ENCODE peak calls at places on chromosome 15, in four cellular contexts. One of them, this sample, is unnamed. For H3K27me3, the result is how much of the 10 kb centered on the place peaks cover.

GRCh38 chr15:31975446-31976229 is 54.7 kb upstream of the CHRNA7 start:
- DNase-seq in colonic mucosa: peak
- DNase-seq in IMR-90: no peak
- DNase-seq in endodermal cell: peak
- DNase-seq in this sample: no peak

GRCh38 chr15:69586721-69587120 is 134.1 kb downstream of the RPLP1 start:
- DNase-seq in colonic mucosa: no peak
- DNase-seq in IMR-90: no peak
- DNase-seq in endodermal cell: no peak
- DNase-seq in this sample: no peak

GRCh38 chr15:33150993-33151392 is 43.5 kb downstream of the FMN1 start:
- DNase-seq in colonic mucosa: no peak
- DNase-seq in IMR-90: no peak
- DNase-seq in endodermal cell: no peak
- DNase-seq in this sample: no peak

GRCh38 chr15:42270996-42271395 is 2.0 kb upstream of the GANC start:
- DNase-seq in colonic mucosa: no peak
- DNase-seq in IMR-90: no peak
- DNase-seq in endodermal cell: no peak
- DNase-seq in this sample: no peak

GRCh38 chr15:72365844-72366243 is 10.0 kb downstream of the HEXA start:
- DNase-seq in colonic mucosa: no peak
- DNase-seq in IMR-90: no peak
- DNase-seq in endodermal cell: no peak
- DNase-seq in this sample: no peak

GRCh38 chr15:101469520-101470288 is 19.8 kb downstream of the PCSK6 start:
- DNase-seq in colonic mucosa: no peak
- DNase-seq in IMR-90: no peak
- DNase-seq in endodermal cell: peak
- DNase-seq in this sample: no peak

GRCh38 chr15:70474682-70475438 is 288.5 kb downstream of the UACA start:
- DNase-seq in colonic mucosa: no peak
- DNase-seq in IMR-90: peak
- DNase-seq in endodermal cell: no peak
- DNase-seq in this sample: no peak

GRCh38 chr15:86629957-86630356 is 550.3 kb downstream of the AGBL1 start:
- DNase-seq in colonic mucosa: no peak
- DNase-seq in IMR-90: no peak
- DNase-seq in endodermal cell: no peak
- DNase-seq in this sample: no peak

GRCh38 chr15:42084465-42085235 is 9.7 kb downstream of the PLA2G4D start:
- DNase-seq in colonic mucosa: peak
- DNase-seq in IMR-90: peak
- DNase-seq in endodermal cell: peak
- DNase-seq in this sample: peak

GRCh38 chr15:61935493-61935892 is 124.8 kb downstream of the VPS13C start:
- DNase-seq in colonic mucosa: no peak
- DNase-seq in IMR-90: no peak
- DNase-seq in endodermal cell: no peak
- DNase-seq in this sample: no peak

GRCh38 chr15:41796457-41796856 is 22.2 kb downstream of the MAPKBP1 start:
- DNase-seq in colonic mucosa: no peak
- DNase-seq in IMR-90: peak
- DNase-seq in endodermal cell: no peak
- DNase-seq in this sample: no peak

GRCh38 chr15:57485869-57486268 is 105.8 kb upstream of the MYZAP start:
- DNase-seq in colonic mucosa: no peak
- DNase-seq in IMR-90: peak
- DNase-seq in endodermal cell: peak
- DNase-seq in this sample: peak

GRCh38 chr15:83066034-83066760 is 855 bp downstream of the BTBD1 start:
- DNase-seq in colonic mucosa: peak
- DNase-seq in IMR-90: no peak
- DNase-seq in endodermal cell: peak
- DNase-seq in this sample: no peak

GRCh38 chr15:96333194-96334016 is 2.9 kb downstream of the NR2F2 start:
- DNase-seq in colonic mucosa: peak
- DNase-seq in IMR-90: no peak
- DNase-seq in endodermal cell: peak
- DNase-seq in this sample: no peak

GRCh38 chr15:31792611-31793199 is 237.6 kb upstream of the CHRNA7 start:
- DNase-seq in colonic mucosa: no peak
- DNase-seq in IMR-90: no peak
- DNase-seq in endodermal cell: no peak
- DNase-seq in this sample: no peak

GRCh38 chr15:69701198-69701597 is 248.6 kb downstream of the RPLP1 start:
- DNase-seq in colonic mucosa: no peak
- DNase-seq in IMR-90: no peak
- DNase-seq in endodermal cell: no peak
- DNase-seq in this sample: no peak

GRCh38 chr15:82312611-82313349 is 36.5 kb downstream of the GOLGA6L10 start:
- DNase-seq in colonic mucosa: no peak
- DNase-seq in IMR-90: peak
- DNase-seq in endodermal cell: peak
- DNase-seq in this sample: no peak

GRCh38 chr15:41559489-41560177 is 621 bp downstream of the TYRO3 start:
- DNase-seq in colonic mucosa: peak
- DNase-seq in IMR-90: no peak
- DNase-seq in endodermal cell: peak
- DNase-seq in this sample: no peak

DNA sequence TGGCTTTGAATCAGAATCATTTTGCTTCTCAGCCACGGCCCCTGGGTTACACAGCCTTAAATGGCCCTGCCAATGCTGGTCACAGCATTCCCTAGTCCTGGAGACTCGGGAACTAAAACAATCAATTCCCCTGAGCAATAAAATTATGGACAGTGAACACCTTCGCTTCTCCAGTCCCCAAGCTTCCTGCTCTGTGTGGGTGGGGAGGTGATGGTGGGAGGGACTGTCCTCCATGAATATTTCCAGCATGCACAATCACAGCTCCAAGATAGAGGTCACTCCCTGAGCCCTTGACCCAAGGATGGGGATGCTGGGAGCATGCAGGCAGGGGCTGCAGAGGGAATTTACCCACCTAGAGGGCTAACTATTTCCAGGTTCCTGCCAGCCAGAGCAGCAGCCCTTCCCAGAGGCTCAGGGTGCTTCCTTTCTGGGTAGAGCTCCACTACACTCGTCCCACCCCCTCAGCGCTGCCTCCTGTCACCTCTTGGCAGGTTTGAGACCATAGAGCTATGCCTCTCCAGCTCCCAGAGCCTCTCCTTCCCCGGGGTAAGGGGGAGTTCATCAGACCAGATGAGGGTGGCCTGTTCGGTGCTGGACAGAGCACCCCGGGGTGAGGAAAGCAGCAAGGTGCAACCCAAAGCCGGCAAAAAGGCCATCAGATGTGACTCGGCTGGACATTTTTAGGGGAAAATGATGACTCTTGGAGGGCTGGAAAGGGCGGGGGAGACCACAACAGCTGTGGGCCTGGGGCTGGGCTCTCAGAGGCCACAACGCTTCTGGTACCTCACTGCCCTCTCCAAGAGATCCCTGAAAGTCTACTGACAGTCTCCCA is 14.5 kb upstream of the CCDC33 start:
- DNase-seq in colonic mucosa: no peak
- DNase-seq in IMR-90: no peak
- DNase-seq in endodermal cell: no peak
- DNase-seq in this sample: no peak
- H3K9ac ChIP-seq in colonic mucosa: no peak
- H3K9ac ChIP-seq in IMR-90: no peak
- H3K9ac ChIP-seq in endodermal cell: no peak
- H3K9ac ChIP-seq in this sample: no peak

GRCh38 chr15:91380114-91380513 is 280.1 kb downstream of the SV2B start:
- DNase-seq in colonic mucosa: no peak
- DNase-seq in IMR-90: no peak
- DNase-seq in endodermal cell: no peak
- DNase-seq in this sample: no peak
- H3K27me3 ChIP-seq in colonic mucosa: under half
- H3K27me3 ChIP-seq in IMR-90: under half
- H3K27me3 ChIP-seq in endodermal cell: under half
- H3K27me3 ChIP-seq in this sample: under half

GRCh38 chr15:34987623-34987981 is 485 bp downstream of the ZNF770 start:
- DNase-seq in colonic mucosa: peak
- DNase-seq in IMR-90: no peak
- DNase-seq in endodermal cell: no peak
- DNase-seq in this sample: no peak

GRCh38 chr15:34987182-34987488 is 952 bp downstream of the ZNF770 start:
- DNase-seq in colonic mucosa: no peak
- DNase-seq in IMR-90: no peak
- DNase-seq in endodermal cell: no peak
- DNase-seq in this sample: no peak

GRCh38 chr15:34987982-34988873 is at the start of gene ZNF770:
- DNase-seq in colonic mucosa: peak
- DNase-seq in IMR-90: peak
- DNase-seq in endodermal cell: peak
- DNase-seq in this sample: peak

GRCh38 chr15:34986326-34987181 is 1.5 kb downstream of the ZNF770 start:
- DNase-seq in colonic mucosa: no peak
- DNase-seq in IMR-90: no peak
- DNase-seq in endodermal cell: no peak
- DNase-seq in this sample: no peak

GRCh38 chr15:34984884-34985630 is 3.0 kb downstream of the ZNF770 start:
- DNase-seq in colonic mucosa: no peak
- DNase-seq in IMR-90: peak
- DNase-seq in endodermal cell: no peak
- DNase-seq in this sample: no peak
- H3K4me3 ChIP-seq in colonic mucosa: no peak
- H3K4me3 ChIP-seq in IMR-90: no peak
- H3K4me3 ChIP-seq in endodermal cell: peak
- H3K4me3 ChIP-seq in this sample: no peak

DNA sequence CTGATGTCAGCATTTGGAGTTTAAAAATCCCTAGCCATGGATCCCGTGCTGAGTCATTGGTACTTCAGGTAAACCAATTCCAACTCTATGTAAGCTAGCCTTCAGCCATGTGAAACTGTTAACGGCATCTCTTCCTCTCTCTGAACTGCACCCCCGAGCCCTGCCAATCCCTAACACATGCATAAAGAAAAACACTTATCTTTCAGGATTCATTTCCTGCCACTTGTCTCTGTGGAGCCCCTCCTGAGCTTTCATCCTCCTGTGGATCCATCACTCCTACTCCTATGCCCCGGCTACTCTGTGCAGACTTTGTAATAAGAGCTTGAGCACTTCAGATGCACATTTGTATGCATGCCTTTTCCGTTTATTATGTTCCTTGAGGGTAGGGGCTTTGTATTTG is 119.1 kb downstream of the AKAP13 start:
- DNase-seq in colonic mucosa: no peak
- DNase-seq in IMR-90: peak
- DNase-seq in endodermal cell: no peak
- DNase-seq in this sample: no peak
- H3K9ac ChIP-seq in colonic mucosa: no peak
- H3K9ac ChIP-seq in IMR-90: no peak
- H3K9ac ChIP-seq in endodermal cell: no peak
- H3K9ac ChIP-seq in this sample: no peak

GRCh38 chr15:74274485-74275038 is 38.4 kb downstream of the CCDC33 start:
- DNase-seq in colonic mucosa: no peak
- DNase-seq in IMR-90: no peak
- DNase-seq in endodermal cell: no peak
- DNase-seq in this sample: no peak

GRCh38 chr15:74270854-74271520 is 34.9 kb downstream of the CCDC33 start:
- DNase-seq in colonic mucosa: no peak
- DNase-seq in IMR-90: no peak
- DNase-seq in endodermal cell: no peak
- DNase-seq in this sample: no peak

GRCh38 chr15:74270155-74270554 is 34.0 kb downstream of the CCDC33 start:
- DNase-seq in colonic mucosa: no peak
- DNase-seq in IMR-90: no peak
- DNase-seq in endodermal cell: no peak
- DNase-seq in this sample: no peak

GRCh38 chr15:74275957-74276356 is 39.8 kb downstream of the CCDC33 start:
- DNase-seq in colonic mucosa: no peak
- DNase-seq in IMR-90: no peak
- DNase-seq in endodermal cell: peak
- DNase-seq in this sample: no peak

GRCh38 chr15:74272812-74273211 is 36.7 kb downstream of the CCDC33 start:
- DNase-seq in colonic mucosa: no peak
- DNase-seq in IMR-90: no peak
- DNase-seq in endodermal cell: no peak
- DNase-seq in this sample: no peak
- H3K27me3 ChIP-seq in colonic mucosa: under half
- H3K27me3 ChIP-seq in IMR-90: half or more
- H3K27me3 ChIP-seq in endodermal cell: under half
- H3K27me3 ChIP-seq in this sample: under half

GRCh38 chr15:76993114-76993715 is 1.7 kb upstream of the PSTPIP1 start:
- DNase-seq in colonic mucosa: no peak
- DNase-seq in IMR-90: no peak
- DNase-seq in endodermal cell: peak
- DNase-seq in this sample: no peak

GRCh38 chr15:76994971-76995945 is at the start of gene PSTPIP1:
- DNase-seq in colonic mucosa: no peak
- DNase-seq in IMR-90: no peak
- DNase-seq in endodermal cell: peak
- DNase-seq in this sample: no peak

GRCh38 chr15:76991741-76992645 is 2.9 kb upstream of the PSTPIP1 start:
- DNase-seq in colonic mucosa: no peak
- DNase-seq in IMR-90: no peak
- DNase-seq in endodermal cell: peak
- DNase-seq in this sample: no peak

GRCh38 chr15:76994496-76994895 is 430 bp upstream of the PSTPIP1 start:
- DNase-seq in colonic mucosa: no peak
- DNase-seq in IMR-90: no peak
- DNase-seq in endodermal cell: peak
- DNase-seq in this sample: no peak

GRCh38 chr15:76994001-76994400 is 925 bp upstream of the PSTPIP1 start:
- DNase-seq in colonic mucosa: no peak
- DNase-seq in IMR-90: no peak
- DNase-seq in endodermal cell: peak
- DNase-seq in this sample: no peak
- H3K4me3 ChIP-seq in colonic mucosa: no peak
- H3K4me3 ChIP-seq in IMR-90: no peak
- H3K4me3 ChIP-seq in endodermal cell: no peak
- H3K4me3 ChIP-seq in this sample: no peak

GRCh38 chr15:74882528-74882927 is 7.3 kb upstream of the MPI start:
- DNase-seq in colonic mucosa: no peak
- DNase-seq in IMR-90: no peak
- DNase-seq in endodermal cell: no peak
- DNase-seq in this sample: no peak
- H3K9ac ChIP-seq in colonic mucosa: no peak
- H3K9ac ChIP-seq in IMR-90: no peak
- H3K9ac ChIP-seq in endodermal cell: no peak
- H3K9ac ChIP-seq in this sample: no peak

This sample was measured in NT2/D1.